ENCODE peak calls at places on chromosome 9, in seven cellular contexts. Z, Y, E, X, B, F and H are unnamed samples.

GRCh38 chr9:134463293-134463692 is 137.0 kb downstream of the RXRA start:
- DNase-seq in Z (no peak), Y (no peak), E (no peak), X (no peak), B (no peak), F (no peak), H (no peak)

GRCh38 chr9:106288689-106289088 is 574.3 kb upstream of the ZNF462 start:
- DNase-seq in Z (no peak), Y (no peak), E (no peak), X (no peak), B (no peak), F (no peak), H (no peak)

GRCh38 chr9:129104051-129104450 is 6.5 kb downstream of the CRAT start:
- DNase-seq in Z (no peak), Y (no peak), E (no peak), X (no peak), B (no peak), F (no peak), H (no peak)

GRCh38 chr9:35882265-35882848 is 12.2 kb upstream of the OR13J1 start:
- DNase-seq in Z (peak; percentile 82), Y (peak; percentile 76), E (peak; percentile 61), X (peak; percentile 74), B (peak; percentile 76), F (peak; percentile 86), H (peak; percentile 89)

GRCh38 chr9:22040760-22041159 is 31.7 kb upstream of the CDKN2B start:
- DNase-seq in Z (peak; percentile 81), Y (no peak), E (peak; percentile 49), X (no peak), B (peak; percentile 77), F (no peak), H (no peak)

GRCh38 chr9:136657975-136658848 is 4.5 kb upstream of the EGFL7 start:
- DNase-seq in Z (no peak), Y (no peak), E (no peak), X (no peak), B (no peak), F (no peak), H (no peak)

GRCh38 chr9:109886050-109886449 is 106.1 kb downstream of the PALM2AKAP2 start:
- DNase-seq in Z (peak; percentile 36), Y (no peak), E (no peak), X (no peak), B (no peak), F (no peak), H (no peak)

GRCh38 chr9:1910269-1910811 is 104.8 kb upstream of the SMARCA2 start:
- DNase-seq in Z (no peak), Y (no peak), E (no peak), X (no peak), B (no peak), F (no peak), H (no peak)

GRCh38 chr9:129213551-129213950 is 35.5 kb upstream of the IER5L start:
- DNase-seq in Z (no peak), Y (no peak), E (no peak), X (no peak), B (no peak), F (no peak), H (no peak)

GRCh38 chr9:135878528-135879236 is 28.7 kb downstream of the CAMSAP1 start:
- DNase-seq in Z (no peak), Y (no peak), E (no peak), X (no peak), B (no peak), F (no peak), H (no peak)

GRCh38 chr9:108552459-108553040 is 303.2 kb downstream of the ACTL7B start:
- DNase-seq in Z (peak; percentile 28), Y (no peak), E (no peak), X (no peak), B (no peak), F (peak; percentile 59), H (no peak)

GRCh38 chr9:81993656-81994055 is 5.1 kb downstream of the SPATA31D1 start:
- DNase-seq in Z (no peak), Y (no peak), E (no peak), X (no peak), B (no peak), F (no peak), H (no peak)

GRCh38 chr9:90815183-90815943 is 13.7 kb downstream of the SYK start:
- DNase-seq in Z (no peak), Y (no peak), E (no peak), X (peak; percentile 59), B (no peak), F (no peak), H (peak; percentile 26)

GRCh38 chr9:78682206-78682605 is 385.3 kb downstream of the PSAT1 start:
- DNase-seq in Z (no peak), Y (no peak), E (no peak), X (no peak), B (no peak), F (no peak), H (no peak)

GRCh38 chr9:115657695-115658094 is 495.9 kb upstream of the PAPPA start:
- DNase-seq in Z (no peak), Y (no peak), E (no peak), X (no peak), B (no peak), F (no peak), H (no peak)

GRCh38 chr9:31542384-31543055 is 841.9 kb upstream of the ACO1 start:
- DNase-seq in Z (peak; percentile 48), Y (peak; percentile 31), E (peak; percentile 80), X (no peak), B (peak; percentile 59), F (peak; percentile 15), H (peak; percentile 42)

GRCh38 chr9:127589955-127590370 is 22.1 kb upstream of the STXBP1 start:
- DNase-seq in Z (peak; percentile 89), Y (peak; percentile 64), E (peak; percentile 60), X (no peak), B (peak; percentile 77), F (peak; percentile 78), H (peak; percentile 44)

GRCh38 chr9:94588681-94589080 is 4.9 kb downstream of the FBP2 start:
- DNase-seq in Z (no peak), Y (no peak), E (no peak), X (no peak), B (no peak), F (no peak), H (no peak)

GRCh38 chr9:134326754-134327526 is 685 bp downstream of the RXRA start:
- DNase-seq in Z (peak; percentile 38), Y (peak; percentile 73), E (no peak), X (peak; percentile 73), B (peak; percentile 48), F (no peak), H (no peak)

GRCh38 chr9:87206064-87206661 is 258.9 kb upstream of the GAS1 start:
- DNase-seq in Z (no peak), Y (no peak), E (peak; percentile 75), X (no peak), B (peak; percentile 84), F (no peak), H (peak; percentile 3)

GRCh38 chr9:36992501-36993316 is 41.4 kb downstream of the PAX5 start:
- DNase-seq in Z (peak; percentile 26), Y (no peak), E (no peak), X (no peak), B (no peak), F (no peak), H (no peak)

GRCh38 chr9:98255578-98256296 is at the start of gene TBC1D2:
- DNase-seq in Z (peak; percentile 93), Y (peak; percentile 96), E (peak; percentile 93), X (peak; percentile 97), B (peak; percentile 96), F (peak; percentile 98), H (peak; percentile 97)
- TF ChIP-seq CTCF in Z (peak; percentile 50), Y (peak; percentile 9), E (peak; percentile 41), X (peak; percentile 14), B (peak; percentile 28), F (no peak), H (peak; percentile 18)

GRCh38 chr9:107481035-107481434 is 8.5 kb downstream of the KLF4 start:
- DNase-seq in Z (peak; percentile 52), Y (no peak), E (no peak), X (no peak), B (no peak), F (no peak), H (no peak)
- TF ChIP-seq CTCF in Z (peak; percentile 41), Y (no peak), E (no peak), X (no peak), B (peak; percentile 9), F (no peak), H (no peak)

GRCh38 chr9:137878146-137878941 is 762 bp downstream of the CACNA1B start:
- DNase-seq in Z (no peak), Y (peak; percentile 71), E (peak; percentile 3), X (peak; percentile 71), B (peak; percentile 10), F (peak; percentile 21), H (peak; percentile 36)
- TF ChIP-seq CTCF in Z (no peak), Y (no peak), E (no peak), X (no peak), B (no peak), F (no peak), H (no peak)

GRCh38 chr9:114592356-114592755 is 4.8 kb downstream of the ATP6V1G1 start:
- DNase-seq in Z (peak; percentile 33), Y (no peak), E (peak; percentile 72), X (peak; percentile 70), B (peak; percentile 60), F (no peak), H (peak; percentile 76)
- TF ChIP-seq CTCF in Z (peak; percentile 42), Y (peak; percentile 54), E (peak; percentile 68), X (peak; percentile 71), B (peak; percentile 41), F (no peak), H (peak; percentile 63)

GRCh38 chr9:89463986-89464901 is 33.7 kb downstream of the SEMA4D start:
- DNase-seq in Z (no peak), Y (peak; percentile 80), E (no peak), X (peak; percentile 64), B (no peak), F (no peak), H (peak; percentile 96)
- TF ChIP-seq CTCF in Z (no peak), Y (no peak), E (no peak), X (no peak), B (no peak), F (no peak), H (no peak)

GRCh38 chr9:4296217-4296616 is 3.7 kb downstream of the GLIS3 start:
- DNase-seq in Z (no peak), Y (no peak), E (no peak), X (no peak), B (no peak), F (no peak), H (no peak)
- TF ChIP-seq CTCF in Z (peak; percentile 6), Y (no peak), E (peak; percentile 21), X (no peak), B (no peak), F (no peak), H (no peak)

GRCh38 chr9:113876806-113877236 is 712 bp downstream of the ZNF618 start:
- DNase-seq in Z (peak; percentile 56), Y (no peak), E (no peak), X (no peak), B (peak; percentile 50), F (no peak), H (no peak)
- TF ChIP-seq CTCF in Z (peak; percentile 40), Y (peak; percentile 8), E (peak; percentile 36), X (peak; percentile 67), B (peak; percentile 27), F (peak; percentile 41), H (peak; percentile 57)